ENCODE peak calls at places on chromosomes 2 and 18, in ten cellular contexts. Y, A, C, Q, L, G, N, U, I and E are unnamed samples.

GRCh38 chr2:58539973-58540372 is 298.8 kb upstream of the FANCL start:
- DNase-seq in N (peak; percentile 51), G (no peak), C (no peak), I (peak; percentile 5), A (no peak), U (peak; percentile 96), Y (no peak), Q (no peak), L (no peak), E (no peak)

GRCh38 chr18:67104700-67105284 is 411.7 kb downstream of the DSEL start:
- DNase-seq in Q (no peak), C (peak; percentile 37), L (peak; percentile 66), G (no peak), U (peak; percentile 88), Y (peak; percentile 37), N (peak; percentile 68), A (peak; percentile 80), I (peak; percentile 82), E (no peak)

GRCh38 chr2:72103690-72104089 is 44.0 kb downstream of the CYP26B1 start:
- DNase-seq in A (no peak), C (no peak), Y (no peak), I (no peak), G (no peak), Q (no peak), N (no peak), L (no peak), U (no peak), E (no peak)

GRCh38 chr2:226154610-226155009 is 645.0 kb downstream of the IRS1 start:
- DNase-seq in G (no peak), C (no peak), Q (no peak), N (no peak), A (no peak), Y (no peak), I (no peak), U (no peak), L (no peak), E (no peak)

GRCh38 chr2:181374741-181375675 is 82.2 kb upstream of the ITGA4 start:
- DNase-seq in Y (no peak), Q (no peak), N (no peak), L (no peak), U (no peak), A (no peak), G (no peak), I (no peak), C (no peak), E (no peak)

GRCh38 chr2:10447300-10448207 is 573 bp downstream of the ODC1 start:
- DNase-seq in I (peak; percentile 40), G (no peak), A (peak; percentile 46), U (peak; percentile 64), C (no peak), L (peak; percentile 47), N (peak; percentile 70), Y (no peak), Q (no peak), E (no peak)

GRCh38 chr2:132703396-132703795 is 33.4 kb upstream of the LYPD1 start:
- DNase-seq in U (no peak), L (peak; percentile 93), A (peak; percentile 70), N (no peak), I (peak; percentile 23), C (no peak), Y (no peak), G (no peak), Q (no peak), E (no peak)

GRCh38 chr2:17635007-17635406 is 94.5 kb downstream of the VSNL1 start:
- DNase-seq in U (no peak), C (no peak), I (no peak), Q (no peak), L (no peak), A (no peak), Y (no peak), G (no peak), N (no peak), E (no peak)

GRCh38 chr2:235609746-235610145 is 115.9 kb downstream of the AGAP1 start:
- DNase-seq in N (no peak), Y (no peak), L (no peak), Q (no peak), A (no peak), C (no peak), I (no peak), U (no peak), G (no peak), E (no peak)

DNA sequence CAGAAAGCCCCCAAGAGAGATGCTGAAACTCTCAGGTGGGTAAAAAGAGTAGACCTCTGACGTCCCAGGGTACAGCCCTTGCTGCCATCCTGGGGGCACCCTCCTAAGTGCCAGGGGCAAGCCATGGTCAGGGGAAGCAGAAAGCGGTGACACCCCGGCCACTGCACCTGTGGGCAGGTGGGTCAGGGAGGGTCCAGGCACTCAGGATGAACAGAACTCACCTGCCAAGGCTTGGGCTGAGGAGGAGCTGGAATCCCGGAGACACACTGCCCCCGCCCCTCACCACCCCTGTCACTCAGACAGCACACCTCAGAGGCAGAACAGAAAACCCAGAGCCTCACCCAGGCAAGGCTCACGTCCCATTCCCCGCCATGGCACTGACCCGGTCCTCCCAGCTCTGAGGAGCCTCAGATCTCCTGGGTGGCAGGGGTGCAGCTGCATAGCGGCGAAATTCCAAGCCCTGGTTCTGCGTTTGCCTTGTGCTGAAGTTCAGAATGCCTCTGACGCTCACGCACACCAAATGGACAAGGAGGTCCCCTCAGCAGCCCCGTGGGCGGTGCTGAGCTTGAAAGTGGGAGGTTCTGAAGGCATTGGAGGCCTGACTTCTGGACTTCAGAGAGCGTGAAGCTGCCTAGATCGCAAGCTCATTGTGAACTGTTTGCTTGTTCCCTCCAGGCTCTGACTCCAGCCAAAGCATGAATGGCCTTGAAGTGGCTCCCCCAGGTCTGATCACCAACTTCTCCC is 4.3 kb downstream of the GPR17 start:
- DNase-seq in I (no peak), G (peak; percentile 93), Q (no peak), N (no peak), C (no peak), Y (peak; percentile 20), L (no peak), A (no peak), U (no peak), E (no peak)
- TF ChIP-seq CTCF in I (no peak), G (peak; percentile 0), Q (peak; percentile 34), N (no peak), C (peak; percentile 47), Y (no peak), L (no peak), A (peak; percentile 1), U (no peak), E (no peak)

GRCh38 chr2:69013837-69014796 is 1.1 kb downstream of the ANTXR1 start:
- DNase-seq in L (peak; percentile 54), A (peak; percentile 39), Y (no peak), C (no peak), G (no peak), U (peak; percentile 43), I (peak; percentile 69), N (peak; percentile 67), Q (no peak), E (no peak)
- TF ChIP-seq CTCF in L (no peak), A (peak; percentile 7), Y (no peak), C (no peak), G (no peak), U (no peak), I (peak; percentile 14), N (no peak), Q (no peak), E (no peak)

GRCh38 chr2:70960833-70961647 is 17.4 kb upstream of the ANKRD53 start:
- DNase-seq in C (no peak), U (peak; percentile 48), G (no peak), N (no peak), I (no peak), Y (no peak), Q (peak; percentile 12), A (no peak), L (no peak), E (no peak)
- TF ChIP-seq CTCF in C (no peak), U (no peak), G (no peak), N (no peak), I (no peak), Y (no peak), Q (no peak), A (no peak), L (no peak), E (no peak)

DNA sequence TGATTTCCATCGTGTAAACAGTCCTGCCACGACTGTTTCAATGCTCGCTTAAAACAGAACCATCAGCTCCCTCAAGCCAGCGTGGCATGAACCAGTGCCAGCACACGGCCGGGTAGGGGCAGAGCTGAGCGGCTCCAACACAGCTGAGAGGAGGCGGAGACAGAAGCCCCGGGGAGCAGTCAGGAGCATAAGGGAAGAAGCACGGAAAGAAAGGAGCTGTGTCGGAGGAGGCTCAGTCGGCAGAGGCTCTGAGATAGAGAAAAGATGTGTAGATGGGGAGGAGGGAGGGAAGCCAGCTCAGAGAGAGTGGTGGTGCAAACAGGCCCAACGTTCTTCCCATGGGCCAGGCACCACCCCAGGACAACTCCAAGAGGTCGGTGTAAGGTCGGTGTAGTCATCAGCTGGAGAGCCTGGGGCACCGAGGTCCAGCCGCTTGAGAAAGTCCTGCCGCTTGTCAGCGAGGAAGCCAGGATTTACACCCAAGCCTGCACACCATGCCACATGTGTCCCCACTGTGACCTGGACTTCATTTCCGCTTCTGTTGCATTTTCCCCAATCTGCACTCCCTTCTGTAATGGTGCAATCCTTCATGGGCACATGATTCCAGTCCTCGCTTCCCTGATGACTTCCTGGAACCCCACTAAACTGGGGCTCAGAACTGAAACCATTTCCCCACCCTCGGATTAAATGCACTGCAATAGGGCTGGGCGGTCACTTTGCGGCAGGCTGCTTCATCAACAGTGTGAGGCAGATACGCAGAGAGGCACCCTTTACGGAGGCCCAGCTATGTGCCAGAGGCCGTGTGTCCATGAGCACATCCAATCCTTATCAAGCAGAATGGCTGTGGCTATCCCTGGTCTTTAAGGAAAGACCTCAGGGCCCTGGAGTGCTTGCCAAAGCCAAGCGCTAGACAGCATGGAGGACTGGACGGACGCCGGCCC is 43.5 kb downstream of the CYP27C1 start:
- DNase-seq in Q (no peak), N (no peak), Y (peak; percentile 70), I (no peak), G (peak; percentile 89), A (peak; percentile 53), U (peak; percentile 54), L (peak; percentile 32), C (no peak), E (no peak)
- TF ChIP-seq CTCF in Q (no peak), N (no peak), Y (no peak), I (no peak), G (no peak), A (no peak), U (no peak), L (no peak), C (no peak), E (no peak)

GRCh38 chr2:37316181-37316580 is 8.5 kb downstream of the PRKD3 start:
- DNase-seq in U (no peak), Y (no peak), L (no peak), Q (no peak), I (no peak), C (no peak), G (no peak), A (no peak), N (no peak), E (no peak)

GRCh38 chr2:37318401-37318800 is 6.2 kb downstream of the PRKD3 start:
- DNase-seq in A (peak; percentile 89), I (peak; percentile 64), C (no peak), G (no peak), L (peak; percentile 96), Y (no peak), N (no peak), U (no peak), Q (no peak), E (no peak)

GRCh38 chr2:37319754-37320609 is 4.7 kb downstream of the PRKD3 start:
- DNase-seq in L (no peak), Q (no peak), G (no peak), A (no peak), N (no peak), C (no peak), Y (no peak), I (no peak), U (no peak), E (no peak)

GRCh38 chr2:37317746-37318145 is 6.9 kb downstream of the PRKD3 start:
- DNase-seq in G (no peak), C (no peak), N (no peak), A (no peak), U (no peak), Q (no peak), L (no peak), Y (no peak), I (no peak), E (no peak)

GRCh38 chr2:37315364-37315763 is 9.3 kb downstream of the PRKD3 start:
- DNase-seq in U (no peak), C (no peak), Y (no peak), I (no peak), N (no peak), A (no peak), Q (no peak), G (no peak), L (no peak), E (no peak)
- TF ChIP-seq CTCF in U (no peak), C (no peak), Y (no peak), I (no peak), N (no peak), A (no peak), Q (no peak), G (no peak), L (no peak), E (no peak)